ENCODE peak calls at places on chromosomes 6 and 20, in eight cellular contexts. R, V, K, O, Z, B, H and J are unnamed samples.
A peak's percentile ranks its signal among the peaks of the same experiment; 100 is the strongest.

GRCh38 chr20:47655635-47656034 is 129.6 kb downstream of the SULF2 start:
- DNase-seq in O (no peak), Z (no peak), H (no peak), R (no peak), V (no peak), B (no peak), K (no peak), J (no peak)

GRCh38 chr6:166738778-166739654 is 112.0 kb upstream of the RPS6KA2 start:
- DNase-seq in H (no peak), Z (no peak), V (no peak), O (no peak), B (no peak), K (no peak), R (no peak), J (no peak)

GRCh38 chr20:18719426-18719825 is 94.2 kb upstream of the SCP2D1 start:
- DNase-seq in R (no peak), B (no peak), K (peak; percentile 21), O (peak; percentile 21), Z (peak; percentile 64), H (no peak), V (no peak), J (no peak)

GRCh38 chr6:163613668-163614067 is 199.2 kb downstream of the QKI start:
- DNase-seq in R (no peak), H (no peak), O (no peak), V (no peak), B (no peak), Z (no peak), K (no peak), J (no peak)

GRCh38 chr6:39887692-39888450 is 46.4 kb downstream of the MOCS1 start:
- DNase-seq in Z (peak; percentile 94), K (peak; percentile 97), O (peak; percentile 59), H (peak; percentile 84), V (no peak), B (no peak), R (no peak), J (peak; percentile 64)

GRCh38 chr6:25312703-25313102 is 33.5 kb downstream of the CARMIL1 start:
- DNase-seq in H (no peak), Z (peak; percentile 30), V (no peak), R (peak; percentile 76), O (no peak), B (no peak), K (peak; percentile 52), J (peak; percentile 63)

GRCh38 chr6:130815200-130816071 is 11.8 kb upstream of the SMLR1 start:
- DNase-seq in V (no peak), H (no peak), O (no peak), B (no peak), Z (no peak), K (no peak), R (no peak), J (no peak)

GRCh38 chr6:124857746-124858145 is 104.5 kb upstream of the RNF217 start:
- DNase-seq in K (no peak), O (no peak), B (no peak), H (no peak), Z (no peak), V (no peak), R (no peak), J (no peak)

GRCh38 chr20:58389324-58389967 is 417 bp downstream of the VAPB start:
- DNase-seq in H (peak; percentile 25), V (peak; percentile 50), O (no peak), Z (peak; percentile 24), R (peak; percentile 42), K (peak; percentile 47), B (no peak), J (no peak)

GRCh38 chr6:137405806-137406205 is 88.4 kb downstream of the OLIG3 start:
- DNase-seq in O (no peak), Z (no peak), K (no peak), B (no peak), H (no peak), R (peak; percentile 24), V (no peak), J (no peak)

GRCh38 chr20:63520594-63520938 is at the start of gene PPDPF:
- DNase-seq in H (peak; percentile 69), O (no peak), K (peak; percentile 76), V (peak; percentile 87), Z (peak; percentile 78), B (peak; percentile 87), R (no peak), J (no peak)

GRCh38 chr6:163335671-163336545 is 78.6 kb upstream of the QKI start:
- DNase-seq in R (no peak), V (peak; percentile 66), Z (peak; percentile 59), K (no peak), B (no peak), O (no peak), H (peak; percentile 68), J (no peak)

GRCh38 chr6:127949251-127949650 is 48.4 kb upstream of the THEMIS start:
- DNase-seq in K (no peak), B (no peak), Z (no peak), V (no peak), H (no peak), R (no peak), O (no peak), J (no peak)

GRCh38 chr20:40990542-40991120 is 38.0 kb upstream of the TOP1 start:
- DNase-seq in V (peak; percentile 75), K (peak; percentile 78), H (peak; percentile 84), B (peak; percentile 77), Z (peak; percentile 88), R (peak; percentile 74), O (no peak), J (peak; percentile 62)

GRCh38 chr20:40984496-40984895 is 44.1 kb upstream of the TOP1 start:
- DNase-seq in Z (no peak), K (no peak), V (no peak), O (no peak), B (no peak), H (no peak), R (no peak), J (no peak)

GRCh38 chr20:40982415-40983145 is 46.0 kb upstream of the TOP1 start:
- DNase-seq in K (no peak), V (no peak), O (no peak), R (peak; percentile 24), H (no peak), Z (no peak), B (no peak), J (no peak)

GRCh38 chr20:40983898-40984297 is 44.7 kb upstream of the TOP1 start:
- DNase-seq in H (no peak), Z (no peak), O (no peak), K (no peak), B (no peak), R (no peak), V (no peak), J (no peak)

DNA sequence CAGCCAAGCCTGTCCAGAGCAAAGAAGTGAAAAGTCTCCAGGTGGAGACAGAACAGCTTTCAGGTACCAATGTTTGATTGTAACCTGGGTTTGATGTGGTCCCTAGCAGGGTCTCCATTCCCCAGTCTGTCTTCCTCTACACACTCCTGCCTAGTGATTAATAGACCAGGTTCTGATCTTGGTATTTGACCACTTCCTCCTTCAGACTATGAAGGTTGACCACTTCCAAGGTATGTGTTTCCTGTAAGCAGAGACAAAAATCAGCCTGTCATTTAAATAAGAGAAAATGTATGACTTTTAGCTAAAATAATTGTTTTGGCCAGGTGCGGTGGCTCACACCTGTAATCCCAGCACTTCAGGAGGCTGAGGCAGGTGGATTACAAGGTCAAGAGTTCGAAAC is 41.8 kb upstream of the TOP1 start:
- DNase-seq in Z (no peak), V (no peak), K (no peak), O (no peak), R (no peak), H (no peak), B (peak; percentile 47), J (no peak)
- H3K4me3 ChIP-seq in Z (no peak overlapping the region), V (no peak overlapping the region), K (no peak overlapping the region), O (no peak overlapping the region), R (no peak overlapping the region), H (no peak overlapping the region), B (no peak overlapping the region), J (no peak overlapping the region)

GRCh38 chr6:15444881-15445280 is 199.0 kb downstream of the JARID2 start:
- DNase-seq in R (no peak), O (no peak), B (no peak), V (no peak), Z (no peak), K (no peak), H (no peak), J (no peak)
- TF ChIP-seq CTCF in R (no peak), O (no peak), B (no peak), V (peak; percentile 15), Z (no peak), K (no peak), H (no peak), J (no peak)

GRCh38 chr20:44649976-44650375 is 1.5 kb downstream of the ADA start:
- DNase-seq in H (no peak), B (no peak), Z (no peak), K (no peak), O (no peak), R (no peak), V (no peak), J (no peak)
- H3K4me3 ChIP-seq in H (no peak overlapping the region), B (peak overlapping the region; percentile 86), Z (no peak overlapping the region), K (no peak overlapping the region), O (no peak overlapping the region), R (no peak overlapping the region), V (no peak overlapping the region), J (no peak overlapping the region)

GRCh38 chr6:34120953-34121675 is 24.8 kb downstream of the GRM4 start:
- DNase-seq in H (no peak), O (no peak), R (no peak), Z (no peak), B (no peak), K (no peak), V (no peak), J (no peak)
- TF ChIP-seq CTCF in H (no peak), O (no peak), R (no peak), Z (no peak), B (peak; percentile 2), K (no peak), V (no peak), J (no peak)